ENCODE peak calls at places on chromosomes 5 and 9, in four cellular contexts. A is EH, I is lung microvascular endothelial cell, X is foreskin fibroblast. N is an unnamed sample.

GRCh38 chr9:94140791-94141790 is 56.8 kb downstream of the PTPDC1 start:
- DNase-seq in A (peak), I (no peak), X (no peak), N (no peak)

GRCh38 chr9:107883496-107884120 is 394.0 kb upstream of the KLF4 start:
- DNase-seq in A (no peak), I (no peak), X (no peak), N (no peak)

GRCh38 chr9:137590469-137591383 is at the start of gene ZMYND19:
- DNase-seq in X (peak), I (peak), A (peak), N (peak)

GRCh38 chr9:124487491-124488182 is 19.6 kb downstream of the NR5A1 start:
- DNase-seq in A (no peak), X (no peak), I (no peak), N (no peak)

GRCh38 chr5:61625682-61626620 is 293.9 kb downstream of the ZSWIM6 start:
- DNase-seq in A (peak), X (peak), I (peak), N (peak)

GRCh38 chr5:132840313-132840712 is 9.9 kb upstream of the SHROOM1 start:
- DNase-seq in X (no peak), A (no peak), I (no peak), N (no peak)

GRCh38 chr5:16869821-16870796 is 66.0 kb downstream of the MYO10 start:
- DNase-seq in A (peak), X (no peak), I (no peak), N (no peak)

GRCh38 chr5:151812757-151813309 is 41.1 kb downstream of the G3BP1 start:
- DNase-seq in X (no peak), I (no peak), A (peak), N (no peak)

GRCh38 chr9:79046401-79046800 is 525.4 kb upstream of the TLE4 start:
- DNase-seq in X (peak), A (peak), I (peak), N (no peak)

GRCh38 chr5:150413176-150413901 is 629 bp upstream of the CD74 start:
- DNase-seq in A (no peak), X (no peak), I (no peak), N (no peak)